ENCODE peak calls at places on chromosomes 1 and 21, in four cellular contexts. W, S, C and B are unnamed samples.

GRCh38 chr1:36705629-36706028 is 222.9 kb upstream of the CSF3R start:
- DNase-seq in W (peak; percentile 22), S (no peak), C (peak; percentile 21), B (no peak)

GRCh38 chr1:44788120-44788860 is at the start of gene BEST4:
- DNase-seq in S (no peak), W (no peak), C (no peak), B (no peak)

GRCh38 chr1:151156515-151156819 is at the start of gene TNFAIP8L2:
- DNase-seq in W (no peak), C (no peak), S (no peak), B (no peak)

GRCh38 chr1:9689011-9689706 is 37.6 kb downstream of the PIK3CD start:
- DNase-seq in S (peak; percentile 93), W (peak; percentile 66), C (peak; percentile 37), B (peak; percentile 92)

GRCh38 chr1:227225715-227226346 is 92.5 kb downstream of the CDC42BPA start:
- DNase-seq in W (no peak), C (no peak), S (no peak), B (no peak)

GRCh38 chr1:7470904-7471638 is 300.0 kb upstream of the VAMP3 start:
- DNase-seq in S (no peak), W (no peak), C (no peak), B (no peak)

GRCh38 chr1:175470591-175470990 is 272.8 kb downstream of the TNR start:
- DNase-seq in C (no peak), W (no peak), S (no peak), B (no peak)

GRCh38 chr1:108692724-108693655 is 880 bp downstream of the PRPF38B start:
- DNase-seq in W (no peak), S (peak; percentile 53), C (peak; percentile 34), B (peak; percentile 32)

GRCh38 chr21:16070207-16070651 is 340.4 kb downstream of the USP25 start:
- DNase-seq in W (peak; percentile 63), C (peak; percentile 18), S (no peak), B (no peak)

GRCh38 chr1:51564124-51564523 is 45.1 kb upstream of the EPS15 start:
- DNase-seq in C (no peak), S (no peak), W (no peak), B (no peak)

GRCh38 chr1:230515451-230516145 is 89.5 kb upstream of the PGBD5 start:
- DNase-seq in W (no peak), C (no peak), S (no peak), B (no peak)

GRCh38 chr1:207798847-207799246 is 47.0 kb downstream of the CD46 start:
- DNase-seq in S (no peak), W (no peak), C (no peak), B (no peak)

GRCh38 chr1:243713470-243714186 is 136.4 kb downstream of the AKT3 start:
- DNase-seq in W (peak; percentile 69), S (peak; percentile 20), C (peak; percentile 99), B (peak; percentile 65)

GRCh38 chr1:14668448-14669029 is 70.1 kb downstream of the KAZN start:
- DNase-seq in C (no peak), W (no peak), S (no peak), B (no peak)

GRCh38 chr1:201539561-201540404 is 856 bp downstream of the NAV1 start:
- DNase-seq in C (peak; percentile 59), S (no peak), W (peak; percentile 87), B (peak; percentile 50)

GRCh38 chr1:53949023-53949611 is 3.0 kb downstream of the LRRC42 start:
- DNase-seq in C (peak; percentile 9), W (peak; percentile 5), S (peak; percentile 43), B (peak; percentile 32)

GRCh38 chr1:231918239-231919015 is 291.8 kb downstream of the DISC1 start:
- DNase-seq in W (no peak), S (no peak), C (no peak), B (no peak)

GRCh38 chr1:6301526-6301925 is 40.6 kb upstream of the GPR153 start:
- DNase-seq in S (no peak), C (no peak), W (no peak), B (no peak)

GRCh38 chr1:32247983-32248889 is 1.2 kb downstream of the FAM167B start:
- DNase-seq in C (peak; percentile 85), W (no peak), S (peak; percentile 99), B (peak; percentile 90)

GRCh38 chr1:28136636-28137613 is 39.6 kb downstream of the PTAFR start:
- DNase-seq in W (no peak), S (no peak), C (no peak), B (no peak)

GRCh38 chr21:25515484-25516405 is 91.5 kb downstream of the MRPL39 start:
- DNase-seq in S (no peak), C (no peak), W (no peak), B (no peak)

GRCh38 chr1:247760456-247760855 is at the start of gene OR1C1:
- DNase-seq in S (no peak), W (no peak), C (no peak), B (no peak)

GRCh38 chr21:46190491-46191131 is 6.4 kb upstream of the SPATC1L start:
- DNase-seq in C (no peak), W (no peak), S (no peak), B (no peak)

GRCh38 chr1:31707711-31708110 is 3.9 kb upstream of the COL16A1 start:
- DNase-seq in C (no peak), W (no peak), S (no peak), B (no peak)

GRCh38 chr1:36279110-36279788 is 26.9 kb upstream of the SH3D21 start:
- DNase-seq in W (no peak), C (no peak), S (no peak), B (no peak)

GRCh38 chr1:59903136-59903754 is 23.3 kb downstream of the CYP2J2 start:
- DNase-seq in W (peak; percentile 53), C (no peak), S (peak; percentile 75), B (peak; percentile 31)

GRCh38 chr21:15122241-15122640 is 57.4 kb upstream of the NRIP1 start:
- DNase-seq in W (no peak), S (no peak), C (no peak), B (no peak)

GRCh38 chr1:30809514-30810263 is 52.1 kb upstream of the LAPTM5 start:
- DNase-seq in W (no peak), S (no peak), C (no peak), B (no peak)

GRCh38 chr1:162861101-162861500 is at the start of gene CCDC190:
- DNase-seq in S (no peak), C (no peak), W (no peak), B (no peak)

GRCh38 chr1:227741166-227741870 is 6.1 kb downstream of the SNAP47 start:
- DNase-seq in S (no peak), C (no peak), W (no peak), B (no peak)

GRCh38 chr1:86504895-86505625 is 36.3 kb downstream of the CLCA1 start:
- DNase-seq in W (no peak), C (no peak), S (no peak), B (no peak)

GRCh38 chr1:150976879-150977694 is 2.5 kb upstream of the CERS2 start:
- DNase-seq in S (no peak), W (peak; percentile 80), C (no peak), B (no peak)